ENCODE peak calls at places on chromosomes 11 and 22, in ten cellular contexts. U is HL-60, D is prostate gland, M is HepG2, P is HCT116, V is spleen, W is transverse colon, C is K562, X is sigmoid colon, B is H1. E is an unnamed sample.

GRCh38 chr11:3160252-3161031 is 4.7 kb downstream of the OSBPL5 start:
- DNase-seq in X (peak), W (peak), U (peak), V (peak), D (peak), P (peak), B (peak), C (no peak), M (no peak), E (no peak)

GRCh38 chr11:64124147-64124546 is 41.8 kb downstream of the MACROD1 start:
- DNase-seq in B (no peak), V (no peak), D (no peak), X (no peak), U (no peak), W (no peak), M (no peak), P (no peak), C (no peak), E (no peak)

GRCh38 chr22:17117400-17117799 is 3.8 kb downstream of the TMEM121B start:
- DNase-seq in B (no peak), D (no peak), P (no peak), M (no peak), C (no peak), U (no peak), V (peak), W (no peak), X (no peak), E (no peak)

GRCh38 chr11:133930767-133931448 is 25.9 kb downstream of the IGSF9B start:
- DNase-seq in U (no peak), P (no peak), D (no peak), W (no peak), X (no peak), B (peak), M (peak), V (no peak), C (peak), E (no peak)

GRCh38 chr22:49937758-49938564 is 19.5 kb downstream of the CRELD2 start:
- DNase-seq in U (no peak), D (no peak), P (no peak), W (no peak), X (no peak), M (peak), C (no peak), V (peak), B (no peak), E (no peak)

GRCh38 chr11:134289789-134290188 is 13.6 kb downstream of the GLB1L3 start:
- DNase-seq in B (no peak), D (no peak), U (no peak), P (no peak), W (no peak), C (peak), M (no peak), X (no peak), V (no peak), E (peak)

GRCh38 chr11:65558002-65558784 is at the start of gene LTBP3:
- DNase-seq in B (peak), D (peak), X (peak), M (peak), W (peak), V (peak), C (peak), U (peak), P (no peak), E (no peak)

GRCh38 chr11:15489281-15489680 is 374.6 kb downstream of the INSC start:
- DNase-seq in B (no peak), D (no peak), X (no peak), C (no peak), V (no peak), M (no peak), U (peak), P (no peak), W (no peak), E (no peak)

GRCh38 chr22:37400719-37401118 is 26.6 kb downstream of the ELFN2 start:
- DNase-seq in V (no peak), W (no peak), U (no peak), C (no peak), P (no peak), D (no peak), B (no peak), M (no peak), X (no peak), E (no peak)

GRCh38 chr22:32805586-32805881 is 4.0 kb downstream of the TIMP3 start:
- DNase-seq in C (no peak), U (no peak), B (no peak), X (no peak), P (no peak), M (no peak), W (no peak), D (no peak), V (no peak), E (no peak)

GRCh38 chr11:124801014-124801413 is 808 bp upstream of the MSANTD2 start:
- DNase-seq in U (no peak), B (no peak), M (no peak), W (no peak), P (no peak), V (no peak), X (no peak), D (no peak), C (no peak), E (no peak)

GRCh38 chr11:27721505-27722116 is 21.4 kb upstream of the BDNF start:
- DNase-seq in W (no peak), P (no peak), D (no peak), M (no peak), V (no peak), X (no peak), U (peak), C (no peak), B (peak), E (no peak)
- TF ChIP-seq POLR2AphosphoS5 in W (no peak), P (no peak), D (no peak), M (no peak), V (no peak), X (no peak), U (no peak), C (no peak), B (no peak), E (no peak)

DNA sequence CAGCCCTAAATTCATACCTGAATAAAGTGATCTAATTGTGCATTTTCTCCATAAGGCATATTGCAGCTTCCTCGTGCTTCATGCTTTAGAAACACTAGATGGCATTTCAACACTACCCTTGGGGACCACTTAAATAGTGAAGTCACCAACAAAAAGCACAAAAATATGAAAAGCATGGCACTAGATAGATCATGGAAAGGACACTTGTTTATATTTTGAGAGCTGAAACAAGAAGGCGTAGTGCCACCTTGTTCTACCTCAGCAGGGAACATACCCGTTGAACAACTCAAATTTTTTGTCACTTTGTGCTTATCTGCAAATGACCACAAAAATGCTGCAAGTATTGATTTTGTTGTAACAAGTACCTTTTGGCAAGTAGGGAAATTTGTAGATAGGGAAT is 8.6 kb downstream of the TBCEL start:
- DNase-seq in X (no peak), W (no peak), B (no peak), U (no peak), D (no peak), P (no peak), C (no peak), M (peak), V (no peak), E (no peak)
- TF ChIP-seq CTCF in X (no peak), W (no peak), B (no peak), U (no peak), D (no peak), P (peak), C (peak), M (peak), V (no peak), E (no peak)

DNA sequence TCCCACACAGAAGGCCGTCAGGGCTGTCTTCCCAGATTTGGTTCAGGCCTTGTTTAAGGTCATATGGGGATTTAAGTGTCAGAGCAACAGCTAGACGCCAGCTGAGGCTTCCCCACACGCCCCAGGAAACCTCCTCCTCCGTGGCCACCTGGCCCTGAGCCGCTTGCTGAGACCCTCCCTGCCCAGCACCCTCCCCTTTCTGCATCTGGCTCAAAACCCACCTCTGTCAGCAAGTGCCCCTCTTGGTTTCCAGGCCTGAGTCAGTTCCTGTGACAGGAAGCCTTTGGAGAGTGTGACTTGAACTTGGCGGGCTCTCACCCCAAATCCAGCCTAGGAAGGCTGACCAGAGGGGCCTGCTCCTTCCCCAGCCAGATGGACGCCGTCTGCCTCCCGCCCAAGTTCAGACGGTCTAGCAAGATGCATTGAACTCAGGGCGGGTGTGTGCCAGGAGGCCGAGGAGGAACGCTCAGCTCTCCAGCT is 563 bp downstream of the FXYD2 start:
- DNase-seq in W (peak), C (no peak), V (peak), P (no peak), B (no peak), U (no peak), M (no peak), X (peak), D (no peak), E (no peak)
- TF ChIP-seq POLR2AphosphoS5 in W (no peak), C (no peak), V (peak), P (no peak), B (no peak), U (no peak), M (no peak), X (peak), D (no peak), E (no peak)

GRCh38 chr11:59923813-59924212 is 14.4 kb upstream of the OOSP1 start:
- DNase-seq in M (no peak), C (no peak), W (no peak), V (no peak), U (no peak), D (no peak), P (no peak), X (no peak), B (peak), E (no peak)

GRCh38 chr11:59918494-59918893 is 19.7 kb upstream of the OOSP1 start:
- DNase-seq in D (no peak), P (no peak), M (no peak), X (no peak), C (no peak), V (no peak), W (no peak), U (no peak), B (no peak), E (no peak)

DNA sequence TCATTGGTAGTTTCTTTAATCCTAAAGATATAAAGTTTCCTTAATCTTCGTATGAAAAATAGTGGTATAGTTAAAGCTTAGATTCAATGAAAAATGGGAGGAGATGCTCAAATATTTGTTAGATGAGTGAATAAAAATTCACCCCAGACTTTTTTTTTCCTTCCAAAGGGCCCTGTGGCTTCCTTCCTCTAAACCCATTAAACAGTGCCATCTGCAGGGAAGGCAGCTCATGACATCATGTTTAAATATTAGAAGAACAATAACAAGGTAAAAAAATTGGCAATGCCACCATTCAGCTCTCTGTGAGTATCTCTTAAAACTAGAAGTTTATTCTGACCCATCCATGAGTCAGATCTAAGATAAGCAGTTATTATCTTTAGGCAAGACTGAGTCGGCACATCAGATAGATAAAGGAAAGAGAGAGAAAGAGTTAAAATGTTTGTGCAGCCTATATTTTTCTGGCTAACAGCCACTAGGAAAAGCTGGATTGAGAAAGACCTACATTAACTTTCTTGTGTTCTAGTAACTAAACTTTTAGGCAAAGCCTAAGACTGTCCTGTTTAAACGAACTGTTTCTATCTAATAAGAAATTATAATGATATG is 19.1 kb upstream of the OOSP1 start:
- DNase-seq in V (no peak), W (peak), X (no peak), D (no peak), B (peak), U (peak), C (peak), M (peak), P (peak), E (no peak)
- TF ChIP-seq CTCF in V (no peak), W (peak), X (no peak), D (no peak), B (peak), U (peak), C (peak), M (peak), P (peak), E (no peak)

GRCh38 chr22:21626073-21626734 is 3.6 kb downstream of the YDJC start:
- DNase-seq in B (no peak), V (no peak), U (no peak), C (no peak), P (no peak), D (no peak), X (no peak), W (no peak), M (no peak), E (no peak)
- TF ChIP-seq POLR2AphosphoS5 in B (no peak), V (no peak), U (no peak), C (no peak), P (peak), D (no peak), X (no peak), W (no peak), M (no peak), E (no peak)

GRCh38 chr11:117226388-117227385 is 5.2 kb downstream of the PCSK7 start:
- DNase-seq in U (peak), B (no peak), P (peak), W (peak), X (peak), D (peak), M (peak), C (peak), V (no peak), E (no peak)
- TF ChIP-seq CTCF in U (peak), B (peak), P (peak), W (peak), X (peak), D (no peak), M (peak), C (peak), V (peak), E (peak)

GRCh38 chr11:123057604-123058305 is 4.2 kb downstream of the HSPA8 start:
- DNase-seq in V (no peak), B (no peak), C (no peak), P (no peak), W (no peak), D (no peak), X (no peak), M (no peak), U (no peak), E (no peak)

GRCh38 chr11:123062158-123062891 is 389 bp upstream of the HSPA8 start:
- DNase-seq in B (peak), D (peak), U (peak), C (peak), W (peak), X (peak), M (peak), V (peak), P (peak), E (peak)

GRCh38 chr11:123062892-123063395 is 1.0 kb upstream of the HSPA8 start:
- DNase-seq in X (no peak), U (no peak), W (no peak), V (no peak), P (no peak), M (no peak), B (no peak), D (no peak), C (no peak), E (no peak)

GRCh38 chr11:123061403-123062157 is at the start of gene HSPA8:
- DNase-seq in P (no peak), C (peak), U (peak), D (peak), M (peak), B (no peak), X (peak), V (peak), W (peak), E (peak)

DNA sequence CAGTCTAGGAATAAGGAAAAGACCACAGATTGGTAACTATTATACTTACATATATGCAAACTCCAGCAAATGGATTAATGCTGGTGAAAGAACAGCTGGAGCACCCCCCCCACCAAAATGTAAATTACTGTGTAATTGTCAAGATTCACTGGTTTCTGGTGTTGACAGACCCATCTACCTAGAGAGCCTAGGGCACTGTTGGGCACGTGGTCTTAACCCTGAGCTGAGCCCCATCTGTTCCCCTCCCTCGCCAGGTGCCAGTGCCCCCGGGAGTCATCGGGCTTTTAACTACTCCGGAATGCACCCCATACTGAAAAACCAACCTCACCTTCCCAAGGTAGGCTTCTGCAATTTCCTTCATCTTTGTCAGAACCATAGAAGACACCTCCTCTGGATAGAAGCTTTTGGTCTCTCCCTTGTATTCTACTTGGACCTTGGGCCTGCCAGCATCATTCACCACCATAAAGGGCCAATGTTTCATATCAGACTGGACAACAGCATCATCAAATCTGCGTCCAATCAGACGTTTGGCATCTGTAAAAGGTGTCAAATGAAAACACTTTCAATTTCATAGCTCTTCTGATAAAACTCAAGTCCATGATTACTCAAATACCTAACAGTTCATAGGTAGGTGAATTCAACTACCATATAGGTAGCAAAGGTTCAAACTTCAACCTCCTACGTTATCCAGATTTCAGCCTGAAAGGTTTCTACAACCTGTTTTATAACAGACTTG is 1.5 kb downstream of the HSPA8 start:
- DNase-seq in W (peak), U (no peak), D (no peak), M (no peak), V (no peak), C (no peak), B (no peak), X (no peak), P (no peak), E (no peak)
- TF ChIP-seq POLR2AphosphoS5 in W (no peak), U (no peak), D (no peak), M (no peak), V (no peak), C (no peak), B (no peak), X (no peak), P (peak), E (no peak)

GRCh38 chr11:8730697-8731020 is 48.1 kb downstream of the RPL27A start:
- DNase-seq in X (no peak), W (no peak), C (no peak), D (no peak), B (no peak), U (no peak), V (no peak), P (no peak), M (no peak), E (no peak)
- TF ChIP-seq CTCF in X (no peak), W (no peak), C (no peak), D (no peak), B (no peak), U (no peak), V (no peak), P (no peak), M (no peak), E (no peak)